ENCODE peak calls at places on chromosome 3, in nine cellular contexts. C is fibroblast of mammary gland; P is HEK293T; S is activated CD8-positive, alpha-beta memory T cell treated with anti-CD3 and anti-CD28 coated beads for 24 hours; J is SW480; Q is T-helper 1 cell; O is Calu3; M is neural progenitor cell; I is BJ. T is an unnamed sample.
A peak's percentile ranks its signal among the peaks of the same experiment; 100 is the strongest.

GRCh38 chr3:15339786-15340215 is 7.4 kb upstream of the SH3BP5 start:
- DNase-seq in C (peak; percentile 91), P (no peak), S (no peak), J (no peak), Q (no peak), O (no peak), M (no peak), I (no peak), T (no peak)

GRCh38 chr3:129313983-129314756 is 35.5 kb downstream of the HMCES start:
- DNase-seq in C (peak; percentile 75), P (no peak), S (peak; percentile 59), J (peak; percentile 21), Q (no peak), O (no peak), M (peak; percentile 44), I (no peak), T (no peak)

GRCh38 chr3:121490161-121490560 is 55.6 kb downstream of the POLQ start:
- DNase-seq in C (no peak), P (no peak), S (no peak), J (no peak), Q (no peak), O (no peak), M (no peak), I (no peak), T (no peak)

GRCh38 chr3:12982619-12983101 is 90.6 kb downstream of the IQSEC1 start:
- DNase-seq in C (no peak), P (no peak), S (no peak), J (no peak), Q (no peak), O (no peak), M (no peak), I (no peak), T (no peak)

GRCh38 chr3:107598926-107599754 is 76.4 kb downstream of the BBX start:
- DNase-seq in C (peak; percentile 53), P (peak; percentile 26), S (peak; percentile 67), J (peak; percentile 56), Q (peak; percentile 10), O (peak; percentile 35), M (peak; percentile 44), I (no peak), T (peak; percentile 86)

GRCh38 chr3:138187296-138188012 is at the start of gene ARMC8:
- DNase-seq in C (peak; percentile 83), P (peak; percentile 56), S (peak; percentile 93), J (peak; percentile 62), Q (peak; percentile 47), O (peak; percentile 66), M (peak; percentile 82), I (peak; percentile 17), T (peak; percentile 75)

GRCh38 chr3:31999902-32000439 is 18.4 kb downstream of the ZNF860 start:
- DNase-seq in C (no peak), P (no peak), S (no peak), J (no peak), Q (no peak), O (no peak), M (no peak), I (no peak), T (no peak)

GRCh38 chr3:157120071-157120892 is 39.7 kb downstream of the CCNL1 start:
- DNase-seq in C (no peak), P (no peak), S (peak; percentile 44), J (no peak), Q (no peak), O (peak; percentile 71), M (no peak), I (no peak), T (peak; percentile 68)

GRCh38 chr3:27720029-27720518 is 2.0 kb downstream of the EOMES start:
- DNase-seq in C (no peak), P (no peak), S (no peak), J (no peak), Q (no peak), O (no peak), M (no peak), I (no peak), T (no peak)

GRCh38 chr3:162538906-162539305 is 1042.3 kb downstream of the OTOL1 start:
- DNase-seq in C (peak; percentile 57), P (no peak), S (no peak), J (no peak), Q (no peak), O (no peak), M (no peak), I (no peak), T (no peak)

GRCh38 chr3:65006300-65006739 is 318.5 kb upstream of the ADAMTS9 start:
- DNase-seq in C (peak; percentile 33), P (no peak), S (no peak), J (peak; percentile 20), Q (no peak), O (no peak), M (no peak), I (peak; percentile 45), T (no peak)

T was measured in ELF-1.